ENCODE peak calls at places on chromosomes 7 and 10, in seven cellular contexts. U, W, V, D, Y, C and S are unnamed samples.

GRCh38 chr10:71081229-71081560 is 131.2 kb upstream of the UNC5B start:
- DNase-seq in U (no peak), W (no peak), V (no peak), D (no peak), Y (no peak), C (no peak), S (no peak)

GRCh38 chr7:3194501-3195141 is 106.4 kb upstream of the SDK1 start:
- DNase-seq in U (peak), W (no peak), V (no peak), D (no peak), Y (no peak), C (no peak), S (no peak)

GRCh38 chr7:43868181-43868580 is 1.1 kb downstream of the MRPS24 start:
- DNase-seq in U (no peak), W (no peak), V (no peak), D (no peak), Y (no peak), C (no peak), S (no peak)

GRCh38 chr7:83130623-83131545 is 31.8 kb downstream of the PCLO start:
- DNase-seq in U (no peak), W (no peak), V (no peak), D (no peak), Y (no peak), C (no peak), S (no peak)

GRCh38 chr10:28668363-28669226 is 8.7 kb upstream of the BAMBI start:
- DNase-seq in U (peak), W (peak), V (no peak), D (no peak), Y (no peak), C (no peak), S (no peak)

GRCh38 chr10:44010873-44011602 is 362.4 kb upstream of the ZNF32 start:
- DNase-seq in U (no peak), W (no peak), V (no peak), D (no peak), Y (no peak), C (no peak), S (peak)

GRCh38 chr10:73759512-73760115 is 15.4 kb downstream of the SEC24C start:
- DNase-seq in U (no peak), W (no peak), V (no peak), D (no peak), Y (no peak), C (no peak), S (no peak)

GRCh38 chr7:27235387-27236052 is 7.1 kb upstream of the EVX1 start:
- DNase-seq in U (peak), W (peak), V (no peak), D (no peak), Y (peak), C (no peak), S (no peak)

GRCh38 chr10:103672345-103672744 is 178.8 kb downstream of the NEURL1 start:
- DNase-seq in U (no peak), W (no peak), V (no peak), D (no peak), Y (no peak), C (no peak), S (no peak)

GRCh38 chr7:35784332-35784731 is 16.5 kb upstream of the SEPTIN7 start:
- DNase-seq in U (no peak), W (no peak), V (no peak), D (no peak), Y (no peak), C (no peak), S (no peak)

GRCh38 chr7:135884495-135885237 is 92.5 kb downstream of the MTPN start:
- DNase-seq in U (no peak), W (no peak), V (no peak), D (no peak), Y (no peak), C (no peak), S (no peak)

GRCh38 chr10:86900955-86901354 is 56.5 kb downstream of the MMRN2 start:
- DNase-seq in U (no peak), W (peak), V (no peak), D (peak), Y (peak), C (no peak), S (no peak)

GRCh38 chr10:3136763-3137611 is 35.6 kb downstream of the PITRM1 start:
- DNase-seq in U (no peak), W (no peak), V (no peak), D (no peak), Y (peak), C (no peak), S (no peak)

GRCh38 chr7:130491841-130492518 is at the start of gene MEST:
- DNase-seq in U (no peak), W (peak), V (no peak), D (no peak), Y (no peak), C (no peak), S (no peak)

GRCh38 chr10:93204494-93205485 is 131.1 kb downstream of the CYP26A1 start:
- DNase-seq in U (no peak), W (no peak), V (no peak), D (no peak), Y (no peak), C (no peak), S (no peak)

GRCh38 chr7:13990319-13990983 is 985 bp upstream of the ETV1 start:
- DNase-seq in U (peak), W (peak), V (no peak), D (no peak), Y (no peak), C (no peak), S (no peak)

GRCh38 chr7:7944619-7945282 is 23.8 kb upstream of the GLCCI1 start:
- DNase-seq in U (no peak), W (no peak), V (no peak), D (no peak), Y (no peak), C (no peak), S (peak)

GRCh38 chr7:43113622-43114450 is 1.4 kb downstream of the HECW1 start:
- DNase-seq in U (no peak), W (no peak), V (no peak), D (no peak), Y (peak), C (no peak), S (no peak)

GRCh38 chr7:28389504-28390385 is 22.6 kb upstream of the CREB5 start:
- DNase-seq in U (no peak), W (no peak), V (no peak), D (no peak), Y (peak), C (peak), S (no peak)

GRCh38 chr10:86310702-86311101 is 55.9 kb downstream of the GRID1 start:
- DNase-seq in U (no peak), W (no peak), V (no peak), D (no peak), Y (no peak), C (no peak), S (no peak)

GRCh38 chr10:21495002-21495685 is 30.3 kb downstream of the SKIDA1 start:
- DNase-seq in U (no peak), W (peak), V (no peak), D (no peak), Y (no peak), C (no peak), S (no peak)

GRCh38 chr10:6068006-6068405 is 5.8 kb upstream of the IL2RA start:
- DNase-seq in U (no peak), W (no peak), V (no peak), D (no peak), Y (no peak), C (peak), S (no peak)